ENCODE peak calls at places on chromosomes 7 and 10, in five cellular contexts. One of them, this sample, is unnamed.

GRCh38 chr10:57964371-57964770 is 303.3 kb downstream of the IPMK start:
- DNase-seq in endothelial cell: no peak
- DNase-seq in activated T-cell treated with anti-CD3 and anti-CD28 coated beads, Interleukin-2, amount 50 U/mL, for 48 hours: no peak
- DNase-seq in left colon: no peak
- DNase-seq in Daoy: peak
- DNase-seq in this sample: no peak

GRCh38 chr10:102501201-102502028 is 1.1 kb downstream of the ACTR1A start:
- DNase-seq in endothelial cell: no peak
- DNase-seq in activated T-cell treated with anti-CD3 and anti-CD28 coated beads, Interleukin-2, amount 50 U/mL, for 48 hours: no peak
- DNase-seq in left colon: peak
- DNase-seq in Daoy: no peak
- DNase-seq in this sample: no peak

GRCh38 chr10:126135177-126135576 is 238.8 kb downstream of the FANK1 start:
- DNase-seq in endothelial cell: no peak
- DNase-seq in activated T-cell treated with anti-CD3 and anti-CD28 coated beads, Interleukin-2, amount 50 U/mL, for 48 hours: no peak
- DNase-seq in left colon: no peak
- DNase-seq in Daoy: peak
- DNase-seq in this sample: no peak

GRCh38 chr7:136303162-136303561 is 326.0 kb upstream of the MTPN start:
- DNase-seq in endothelial cell: no peak
- DNase-seq in activated T-cell treated with anti-CD3 and anti-CD28 coated beads, Interleukin-2, amount 50 U/mL, for 48 hours: no peak
- DNase-seq in left colon: no peak
- DNase-seq in Daoy: no peak
- DNase-seq in this sample: no peak

GRCh38 chr7:69550991-69551390 is 47.3 kb upstream of the AUTS2 start:
- DNase-seq in endothelial cell: no peak
- DNase-seq in activated T-cell treated with anti-CD3 and anti-CD28 coated beads, Interleukin-2, amount 50 U/mL, for 48 hours: no peak
- DNase-seq in left colon: no peak
- DNase-seq in Daoy: no peak
- DNase-seq in this sample: no peak

GRCh38 chr10:79179404-79180309 is 110.9 kb downstream of the ZMIZ1 start:
- DNase-seq in endothelial cell: peak
- DNase-seq in activated T-cell treated with anti-CD3 and anti-CD28 coated beads, Interleukin-2, amount 50 U/mL, for 48 hours: no peak
- DNase-seq in left colon: no peak
- DNase-seq in Daoy: peak
- DNase-seq in this sample: peak

GRCh38 chr10:100786591-100786990 is 41.2 kb downstream of the PAX2 start:
- DNase-seq in endothelial cell: no peak
- DNase-seq in activated T-cell treated with anti-CD3 and anti-CD28 coated beads, Interleukin-2, amount 50 U/mL, for 48 hours: no peak
- DNase-seq in left colon: no peak
- DNase-seq in Daoy: no peak
- DNase-seq in this sample: no peak

GRCh38 chr10:59176241-59177030 is at the start of gene PHYHIPL:
- DNase-seq in endothelial cell: peak
- DNase-seq in activated T-cell treated with anti-CD3 and anti-CD28 coated beads, Interleukin-2, amount 50 U/mL, for 48 hours: peak
- DNase-seq in left colon: no peak
- DNase-seq in Daoy: peak
- DNase-seq in this sample: no peak

GRCh38 chr7:44218418-44219201 is 17.8 kb downstream of the YKT6 start:
- DNase-seq in endothelial cell: peak
- DNase-seq in activated T-cell treated with anti-CD3 and anti-CD28 coated beads, Interleukin-2, amount 50 U/mL, for 48 hours: no peak
- DNase-seq in left colon: no peak
- DNase-seq in Daoy: no peak
- DNase-seq in this sample: no peak

GRCh38 chr10:26274391-26274790 is 57.8 kb downstream of the GAD2 start:
- DNase-seq in endothelial cell: no peak
- DNase-seq in activated T-cell treated with anti-CD3 and anti-CD28 coated beads, Interleukin-2, amount 50 U/mL, for 48 hours: no peak
- DNase-seq in left colon: no peak
- DNase-seq in Daoy: no peak
- DNase-seq in this sample: no peak

GRCh38 chr7:75650062-75650461 is 88.7 kb downstream of the HIP1 start:
- DNase-seq in endothelial cell: peak
- DNase-seq in activated T-cell treated with anti-CD3 and anti-CD28 coated beads, Interleukin-2, amount 50 U/mL, for 48 hours: no peak
- DNase-seq in left colon: no peak
- DNase-seq in Daoy: peak
- DNase-seq in this sample: peak

GRCh38 chr7:45259966-45260646 is 102.5 kb downstream of the RAMP3 start:
- DNase-seq in endothelial cell: peak
- DNase-seq in activated T-cell treated with anti-CD3 and anti-CD28 coated beads, Interleukin-2, amount 50 U/mL, for 48 hours: peak
- DNase-seq in left colon: peak
- DNase-seq in Daoy: peak
- DNase-seq in this sample: peak

GRCh38 chr7:113582471-113582870 is 336.3 kb downstream of the PPP1R3A start:
- DNase-seq in endothelial cell: no peak
- DNase-seq in activated T-cell treated with anti-CD3 and anti-CD28 coated beads, Interleukin-2, amount 50 U/mL, for 48 hours: no peak
- DNase-seq in left colon: no peak
- DNase-seq in Daoy: no peak
- DNase-seq in this sample: no peak

GRCh38 chr7:149126662-149127321 is 668 bp upstream of the ZNF425 start:
- DNase-seq in endothelial cell: peak
- DNase-seq in activated T-cell treated with anti-CD3 and anti-CD28 coated beads, Interleukin-2, amount 50 U/mL, for 48 hours: peak
- DNase-seq in left colon: peak
- DNase-seq in Daoy: peak
- DNase-seq in this sample: peak

GRCh38 chr7:137546009-137546408 is 202.5 kb upstream of the PTN start:
- DNase-seq in endothelial cell: no peak
- DNase-seq in activated T-cell treated with anti-CD3 and anti-CD28 coated beads, Interleukin-2, amount 50 U/mL, for 48 hours: no peak
- DNase-seq in left colon: no peak
- DNase-seq in Daoy: no peak
- DNase-seq in this sample: no peak

GRCh38 chr7:120190566-120190965 is 82.4 kb upstream of the KCND2 start:
- DNase-seq in endothelial cell: no peak
- DNase-seq in activated T-cell treated with anti-CD3 and anti-CD28 coated beads, Interleukin-2, amount 50 U/mL, for 48 hours: no peak
- DNase-seq in left colon: no peak
- DNase-seq in Daoy: no peak
- DNase-seq in this sample: no peak

GRCh38 chr7:31263363-31263762 is 77.2 kb downstream of the NEUROD6 start:
- DNase-seq in endothelial cell: no peak
- DNase-seq in activated T-cell treated with anti-CD3 and anti-CD28 coated beads, Interleukin-2, amount 50 U/mL, for 48 hours: no peak
- DNase-seq in left colon: no peak
- DNase-seq in Daoy: no peak
- DNase-seq in this sample: no peak

GRCh38 chr10:73439605-73440298 is 6.4 kb upstream of the MSS51 start:
- DNase-seq in endothelial cell: no peak
- DNase-seq in activated T-cell treated with anti-CD3 and anti-CD28 coated beads, Interleukin-2, amount 50 U/mL, for 48 hours: no peak
- DNase-seq in left colon: no peak
- DNase-seq in Daoy: peak
- DNase-seq in this sample: no peak

GRCh38 chr10:91694170-91694794 is 61.4 kb upstream of the PPP1R3C start:
- DNase-seq in endothelial cell: peak
- DNase-seq in activated T-cell treated with anti-CD3 and anti-CD28 coated beads, Interleukin-2, amount 50 U/mL, for 48 hours: no peak
- DNase-seq in left colon: peak
- DNase-seq in Daoy: peak
- DNase-seq in this sample: no peak

GRCh38 chr7:44811571-44811970 is 15.1 kb downstream of the PPIA start:
- DNase-seq in endothelial cell: no peak
- DNase-seq in activated T-cell treated with anti-CD3 and anti-CD28 coated beads, Interleukin-2, amount 50 U/mL, for 48 hours: no peak
- DNase-seq in left colon: no peak
- DNase-seq in Daoy: no peak
- DNase-seq in this sample: no peak

GRCh38 chr10:96038476-96039387 is 4.7 kb upstream of the CCNJ start:
- DNase-seq in endothelial cell: peak
- DNase-seq in activated T-cell treated with anti-CD3 and anti-CD28 coated beads, Interleukin-2, amount 50 U/mL, for 48 hours: no peak
- DNase-seq in left colon: no peak
- DNase-seq in Daoy: peak
- DNase-seq in this sample: no peak

This sample was measured in left lung.